ENCODE peak calls at places on chromosomes 13 and 19, in seven cellular contexts. U is activated CD8-positive, alpha-beta memory T cell treated with anti-CD3 and anti-CD28 coated beads, Interleukin-2, amount 50 U/mL, for 48 hours; B is activated naive CD4-positive, alpha-beta T cell; R is progenitor cell of endocrine pancreas; V is astrocyte of the spinal cord; L is HCEC 1CT; H is nephron progenitor cell. G is an unnamed sample.

GRCh38 chr13:20161275-20161950 is 561 bp upstream of the GJA3 start:
- DNase-seq in U (peak), B (no peak), R (no peak), V (no peak), L (no peak), H (peak), G (no peak)

GRCh38 chr19:10339380-10339960 is at the start of gene ICAM3:
- DNase-seq in U (peak), B (peak), R (no peak), V (no peak), L (no peak), H (no peak), G (no peak)

GRCh38 chr13:30133976-30134375 is 173.4 kb downstream of the KATNAL1 start:
- DNase-seq in U (no peak), B (no peak), R (no peak), V (no peak), L (no peak), H (no peak), G (no peak)

GRCh38 chr19:44212865-44213346 is 574 bp downstream of the ZNF227 start:
- DNase-seq in U (no peak), B (no peak), R (no peak), V (peak), L (peak), H (no peak), G (no peak)

GRCh38 chr13:109959903-109960302 is 173.5 kb upstream of the IRS2 start:
- DNase-seq in U (no peak), B (no peak), R (no peak), V (no peak), L (no peak), H (no peak), G (no peak)

GRCh38 chr19:902093-902370 is 8.7 kb downstream of the RNU6-9 start:
- DNase-seq in U (no peak), B (no peak), R (no peak), V (no peak), L (no peak), H (no peak), G (no peak)

GRCh38 chr13:81116461-81117282 is 775.7 kb upstream of the SPRY2 start:
- DNase-seq in U (no peak), B (no peak), R (no peak), V (no peak), L (peak), H (no peak), G (no peak)

GRCh38 chr13:74904547-74904946 is 577.4 kb downstream of the TBC1D4 start:
- DNase-seq in U (no peak), B (no peak), R (no peak), V (no peak), L (no peak), H (no peak), G (no peak)

GRCh38 chr19:4566402-4567051 is 7.0 kb upstream of the SEMA6B start:
- DNase-seq in U (no peak), B (no peak), R (no peak), V (no peak), L (no peak), H (no peak), G (no peak)

GRCh38 chr19:45166723-45167252 is 6.0 kb upstream of the NKPD1 start:
- DNase-seq in U (no peak), B (no peak), R (no peak), V (no peak), L (no peak), H (peak), G (no peak)

GRCh38 chr19:41325640-41325946 is 15.6 kb downstream of the CCDC97 start:
- DNase-seq in U (no peak), B (no peak), R (no peak), V (no peak), L (no peak), H (no peak), G (no peak)

GRCh38 chr13:59201836-59202235 is 961.9 kb downstream of the DIAPH3 start:
- DNase-seq in U (no peak), B (no peak), R (no peak), V (no peak), L (no peak), H (no peak), G (no peak)

GRCh38 chr19:6017576-6017975 is 39.6 kb upstream of the RANBP3 start:
- DNase-seq in U (no peak), B (no peak), R (no peak), V (no peak), L (no peak), H (no peak), G (no peak)

GRCh38 chr19:19381007-19381926 is 24.2 kb upstream of the GATAD2A start:
- DNase-seq in U (no peak), B (no peak), R (no peak), V (no peak), L (no peak), H (no peak), G (no peak)

GRCh38 chr13:112519517-112520060 is 68.4 kb downstream of the TUBGCP3 start:
- DNase-seq in U (no peak), B (no peak), R (no peak), V (no peak), L (no peak), H (no peak), G (no peak)

G was measured in NCI-H1930.